ENCODE peak calls at places on chromosomes 7 and 10, in seven cellular contexts. E is IMR-90, T is neuronal stem cell, F is H1, M is trophoblast cell, J is mesendoderm, I is mesenchymal stem cell. A is an unnamed sample. For H3K27me3 and H3K4me1, the result is how much of the 10 kb centered on the place peaks cover.

GRCh38 chr10:70364001-70364771 is 18.2 kb downstream of the LRRC20 start:
- DNase-seq in F (peak), M (peak), I (peak), E (peak), J (peak), T (peak), A (peak)

GRCh38 chr10:63283093-63283492 is 150.0 kb downstream of the NRBF2 start:
- DNase-seq in M (no peak), E (no peak), I (no peak), J (no peak), F (no peak), T (no peak), A (no peak)

GRCh38 chr10:92857904-92858514 is 9.7 kb downstream of the EXOC6 start:
- DNase-seq in M (no peak), E (no peak), T (no peak), I (no peak), J (no peak), F (no peak), A (no peak)

GRCh38 chr7:33986951-33987948 is 81.9 kb downstream of the BMPER start:
- DNase-seq in I (peak), J (peak), E (peak), T (no peak), M (peak), F (no peak), A (no peak)

GRCh38 chr7:129264534-129264933 is 39.7 kb downstream of the AHCYL2 start:
- DNase-seq in M (no peak), I (no peak), F (no peak), J (no peak), T (no peak), E (no peak), A (no peak)

GRCh38 chr7:77923419-77923818 is 124.8 kb downstream of the PHTF2 start:
- DNase-seq in M (no peak), T (no peak), I (peak), E (no peak), F (no peak), J (no peak), A (no peak)

GRCh38 chr10:38127812-38128211 is 33.7 kb downstream of the ZNF37A start:
- DNase-seq in E (peak), T (no peak), F (no peak), J (no peak), M (no peak), I (no peak), A (no peak)

GRCh38 chr7:148912758-148913541 is 28.9 kb upstream of the EZH2 start:
- DNase-seq in T (no peak), I (no peak), E (no peak), J (no peak), M (no peak), F (no peak), A (no peak)

GRCh38 chr10:91555455-91555854 is 77.4 kb downstream of the PPP1R3C start:
- DNase-seq in T (no peak), F (no peak), M (no peak), J (no peak), I (no peak), E (no peak), A (no peak)

GRCh38 chr10:29535012-29535777 is 99.6 kb downstream of the SVIL start:
- DNase-seq in F (peak), T (no peak), J (peak), I (peak), E (peak), M (peak), A (peak)

GRCh38 chr7:101294832-101295121 is 26.8 kb downstream of the IFT22 start:
- DNase-seq in F (no peak), M (no peak), I (no peak), T (no peak), E (no peak), J (no peak), A (no peak)
- H3K27me3 ChIP-seq in F (under half), M (under half), I (half or more), T (under half), E (half or more), J (under half), A (under half)

GRCh38 chr7:22413211-22413610 is 56.3 kb upstream of the RAPGEF5 start:
- DNase-seq in M (no peak), I (no peak), E (no peak), T (no peak), J (no peak), F (no peak), A (no peak)

GRCh38 chr7:22417349-22417748 is 60.4 kb upstream of the RAPGEF5 start:
- DNase-seq in J (no peak), E (no peak), T (no peak), M (no peak), I (no peak), F (no peak), A (no peak)

GRCh38 chr7:22411977-22412693 is 55.2 kb upstream of the RAPGEF5 start:
- DNase-seq in T (no peak), I (no peak), E (no peak), F (no peak), J (peak), M (no peak), A (no peak)

GRCh38 chr7:22417841-22418240 is 60.9 kb upstream of the RAPGEF5 start:
- DNase-seq in M (no peak), E (no peak), F (no peak), I (no peak), T (no peak), J (no peak), A (no peak)

GRCh38 chr7:22414424-22414823 is 57.5 kb upstream of the RAPGEF5 start:
- DNase-seq in F (no peak), J (no peak), T (no peak), I (no peak), M (no peak), E (no peak), A (no peak)
- H2BK5ac ChIP-seq in F (no peak), J (no peak), T (no peak), I (no peak), M (no peak), E (no peak), A (no peak)

GRCh38 chr10:79434223-79434687 is 11.2 kb downstream of the ZCCHC24 start:
- DNase-seq in M (no peak), I (peak), E (peak), J (no peak), T (no peak), F (no peak), A (no peak)

GRCh38 chr10:79434816-79435215 is 10.6 kb downstream of the ZCCHC24 start:
- DNase-seq in F (no peak), E (peak), T (no peak), I (peak), M (no peak), J (peak), A (no peak)

GRCh38 chr10:79436850-79437103 is 8.6 kb downstream of the ZCCHC24 start:
- DNase-seq in I (no peak), E (no peak), T (no peak), M (no peak), J (no peak), F (no peak), A (no peak)

GRCh38 chr10:79436066-79436849 is 9.2 kb downstream of the ZCCHC24 start:
- DNase-seq in F (no peak), J (no peak), M (no peak), I (no peak), T (no peak), E (no peak), A (no peak)

GRCh38 chr10:79435271-79436065 is 10.0 kb downstream of the ZCCHC24 start:
- DNase-seq in M (no peak), I (peak), F (no peak), T (no peak), J (peak), E (peak), A (no peak)
- H3K4me1 ChIP-seq in M (under half), I (half or more), F (under half), T (under half), J (under half), E (half or more), A (under half)

GRCh38 chr7:136348542-136348941 is 371.4 kb upstream of the MTPN start:
- DNase-seq in E (no peak), F (no peak), J (no peak), I (no peak), M (no peak), T (no peak), A (no peak)

GRCh38 chr7:136348142-136348541 is 371.0 kb upstream of the MTPN start:
- DNase-seq in J (no peak), E (no peak), F (no peak), M (no peak), T (no peak), I (no peak), A (no peak)

GRCh38 chr7:136353287-136353686 is 376.1 kb upstream of the MTPN start:
- DNase-seq in I (no peak), F (no peak), M (no peak), T (no peak), E (no peak), J (peak), A (no peak)
- H3K27me3 ChIP-seq in I (under half), F (under half), M (under half), T (under half), E (under half), J (under half), A (under half)

DNA sequence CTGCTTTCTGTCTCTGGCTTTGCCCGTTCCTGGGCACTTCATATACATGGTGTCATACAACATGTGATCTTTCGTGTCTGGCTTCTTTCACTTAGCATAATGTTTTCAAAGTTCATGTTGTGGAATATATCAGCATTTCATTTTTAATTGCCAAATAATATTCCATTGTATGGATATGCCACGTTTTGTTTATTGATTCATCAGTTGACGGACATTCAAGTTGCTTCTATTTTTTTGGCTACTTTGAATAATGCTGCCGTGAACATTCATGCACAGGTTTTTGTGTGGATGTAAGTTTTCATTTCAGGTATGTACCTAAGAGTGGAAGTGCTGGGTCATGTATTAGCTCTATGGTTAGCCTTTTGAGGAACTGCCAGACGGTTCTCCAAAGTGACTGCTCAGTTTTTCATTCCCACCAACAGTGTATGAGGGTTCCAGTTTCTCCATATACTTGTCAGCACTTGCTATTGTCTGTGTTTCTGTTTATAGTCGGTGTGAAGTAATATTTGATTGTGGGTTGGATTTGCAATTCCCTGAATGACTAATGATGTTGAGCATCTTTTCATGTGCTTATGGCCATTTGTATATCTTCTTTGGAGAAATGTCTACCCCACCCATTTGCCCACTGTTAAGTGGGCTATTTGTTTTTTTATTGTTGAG is 401.4 kb upstream of the GALNT17 start:
- DNase-seq in T (no peak), F (no peak), E (no peak), M (no peak), J (no peak), I (no peak), A (no peak)
- H2BK5ac ChIP-seq in T (no peak), F (no peak), E (no peak), M (no peak), J (no peak), I (no peak), A (no peak)

GRCh38 chr7:75946207-75946855 is 31.4 kb downstream of the POR start:
- DNase-seq in E (no peak), T (no peak), J (no peak), F (no peak), I (no peak), M (no peak), A (no peak)

GRCh38 chr7:75945297-75946168 is 30.6 kb downstream of the POR start:
- DNase-seq in E (peak), I (peak), M (no peak), F (no peak), J (no peak), T (no peak), A (no peak)

GRCh38 chr7:75943864-75944263 is 28.9 kb downstream of the POR start:
- DNase-seq in E (peak), T (no peak), M (no peak), J (no peak), I (no peak), F (no peak), A (no peak)

GRCh38 chr7:75948179-75948578 is 33.2 kb downstream of the POR start:
- DNase-seq in T (no peak), E (no peak), I (no peak), M (no peak), F (no peak), J (no peak), A (no peak)

DNA sequence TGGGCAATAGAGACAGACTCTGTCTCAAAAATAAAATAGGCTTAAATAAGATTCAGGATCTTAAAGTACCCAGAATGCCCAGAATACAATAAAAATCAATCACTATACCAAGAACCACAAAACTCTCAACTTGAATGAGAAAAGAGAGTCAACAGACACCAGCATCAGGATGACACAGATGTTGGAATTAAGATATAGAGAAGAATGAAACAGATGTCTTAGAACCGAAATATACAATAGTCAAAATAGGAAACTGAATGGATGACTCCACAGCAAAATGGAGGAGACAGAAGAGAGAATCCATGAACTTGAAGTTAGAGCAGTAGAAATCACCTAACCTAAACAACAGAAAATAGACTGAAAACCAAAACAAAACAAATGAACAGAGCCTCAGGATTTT is 29.6 kb downstream of the POR start:
- DNase-seq in J (no peak), M (no peak), F (no peak), T (no peak), E (no peak), I (no peak), A (no peak)
- H3K4me1 ChIP-seq in J (under half), M (under half), F (under half), T (under half), E (under half), I (under half), A (under half)

GRCh38 chr7:3893151-3893788 is 592.2 kb downstream of the SDK1 start:
- DNase-seq in J (no peak), I (no peak), M (peak), F (no peak), T (no peak), E (no peak), A (no peak)

GRCh38 chr7:3893789-3894153 is 592.7 kb downstream of the SDK1 start:
- DNase-seq in T (no peak), M (peak), F (no peak), J (no peak), I (no peak), E (no peak), A (no peak)

GRCh38 chr7:3895341-3895740 is 594.3 kb downstream of the SDK1 start:
- DNase-seq in J (no peak), M (no peak), I (no peak), F (no peak), T (no peak), E (no peak), A (no peak)

GRCh38 chr7:3897430-3898385 is 596.7 kb downstream of the SDK1 start:
- DNase-seq in F (no peak), J (peak), T (no peak), E (peak), I (peak), M (peak), A (no peak)

GRCh38 chr7:3896366-3896765 is 595.3 kb downstream of the SDK1 start:
- DNase-seq in F (peak), E (no peak), J (no peak), I (no peak), T (no peak), M (no peak), A (no peak)
- H3K27me3 ChIP-seq in F (under half), E (under half), J (under half), I (under half), T (under half), M (under half), A (under half)